ENCODE peak calls at places on chromosome 2, in six cellular contexts. T, X, K, A, M and U are unnamed samples.

GRCh38 chr2:64792310-64792709 is 138.6 kb upstream of the SERTAD2 start:
- DNase-seq in T (no peak), K (no peak), A (no peak), M (no peak), X (no peak), U (no peak)

GRCh38 chr2:86453838-86454237 is 12.7 kb downstream of the KDM3A start:
- DNase-seq in X (no peak), K (no peak), M (peak), T (peak), A (no peak), U (peak)

GRCh38 chr2:54373855-54374254 is 82.3 kb upstream of the SPTBN1 start:
- DNase-seq in A (no peak), K (no peak), T (no peak), M (no peak), X (no peak), U (no peak)

GRCh38 chr2:178873912-178874311 is 66.7 kb upstream of the TTN start:
- DNase-seq in A (no peak), K (no peak), T (no peak), M (no peak), X (no peak), U (no peak)

GRCh38 chr2:129189617-129190016 is 789.8 kb upstream of the RAB6C start:
- DNase-seq in K (no peak), X (no peak), A (no peak), T (no peak), M (no peak), U (no peak)

GRCh38 chr2:3634631-3635091 is 23.3 kb upstream of the ALLC start:
- DNase-seq in K (no peak), X (no peak), A (no peak), M (no peak), T (no peak), U (no peak)

GRCh38 chr2:238484522-238485452 is 58.1 kb downstream of the ASB1 start:
- DNase-seq in T (no peak), K (no peak), A (no peak), X (no peak), M (no peak), U (no peak)

GRCh38 chr2:134858245-134858644 is 19.8 kb downstream of the ACMSD start:
- DNase-seq in A (no peak), K (no peak), X (no peak), M (no peak), T (no peak), U (no peak)

GRCh38 chr2:85470850-85471800 is 52.6 kb downstream of the SH2D6 start:
- DNase-seq in K (no peak), M (no peak), A (no peak), T (no peak), X (no peak), U (no peak)

GRCh38 chr2:65073879-65074565 is 17.8 kb downstream of the CEP68 start:
- DNase-seq in M (no peak), T (no peak), K (no peak), X (no peak), A (no peak), U (no peak)

GRCh38 chr2:112480540-112481049 is 1.4 kb upstream of the TTL start:
- DNase-seq in T (no peak), X (no peak), M (no peak), K (no peak), A (peak), U (no peak)

GRCh38 chr2:13533524-13533922 is 816.8 kb downstream of the TRIB2 start:
- DNase-seq in K (no peak), T (no peak), M (no peak), X (no peak), A (no peak), U (no peak)

GRCh38 chr2:32009479-32010256 is 1.1 kb downstream of the MEMO1 start:
- DNase-seq in M (peak), X (no peak), T (no peak), A (peak), K (peak), U (peak)

GRCh38 chr2:171272039-171272438 is 111.3 kb upstream of the TLK1 start:
- DNase-seq in X (no peak), M (peak), T (peak), A (no peak), K (no peak), U (no peak)

GRCh38 chr2:126730655-126731054 is 74.7 kb downstream of the GYPC start:
- DNase-seq in M (no peak), A (no peak), K (no peak), T (no peak), X (no peak), U (no peak)

GRCh38 chr2:172420096-172420671 is 7.2 kb upstream of the ITGA6 start:
- DNase-seq in X (no peak), A (no peak), M (no peak), T (no peak), K (no peak), U (no peak)

GRCh38 chr2:173062806-173063205 is 12.8 kb upstream of the MAP3K20 start:
- DNase-seq in X (no peak), K (no peak), A (no peak), T (no peak), M (peak), U (no peak)

GRCh38 chr2:220556658-220557057 is 929.2 kb downstream of the SLC4A3 start:
- DNase-seq in K (no peak), M (peak), A (no peak), T (peak), X (no peak), U (no peak)